ENCODE peak calls at places on chromosomes 7 and 10, in eight cellular contexts. D, G, N, R, I, P, B and A are unnamed samples.

GRCh38 chr10:13376297-13376696 is 28.2 kb upstream of the SEPHS1 start:
- DNase-seq in B (no peak), R (no peak), P (no peak), G (no peak), N (no peak), D (no peak), I (no peak), A (no peak)

GRCh38 chr7:92100523-92100922 is 33.8 kb downstream of the CYP51A1 start:
- DNase-seq in I (no peak), N (no peak), B (no peak), P (no peak), D (no peak), R (no peak), G (no peak), A (no peak)

GRCh38 chr7:103113164-103113563 is 35.7 kb downstream of the NAPEPLD start:
- DNase-seq in I (peak; percentile 93), D (no peak), R (peak; percentile 73), N (no peak), B (peak; percentile 98), P (no peak), G (no peak), A (no peak)

GRCh38 chr10:30216811-30217210 is 132.3 kb downstream of the MTPAP start:
- DNase-seq in G (no peak), N (no peak), I (no peak), R (no peak), B (no peak), P (no peak), D (no peak), A (no peak)

GRCh38 chr10:71975087-71975890 is 11.1 kb downstream of the CHST3 start:
- DNase-seq in D (peak; percentile 63), G (peak; percentile 69), N (no peak), P (no peak), R (no peak), B (no peak), I (no peak), A (no peak)

GRCh38 chr7:128167316-128167691 is 73.8 kb upstream of the LEP start:
- DNase-seq in I (peak; percentile 75), D (no peak), B (peak; percentile 63), G (no peak), N (peak; percentile 72), P (no peak), R (no peak), A (no peak)

GRCh38 chr10:9010093-9010492 is 955.6 kb downstream of the GATA3 start:
- DNase-seq in D (no peak), R (no peak), G (no peak), N (peak; percentile 30), B (no peak), P (no peak), I (no peak), A (no peak)

GRCh38 chr7:26151953-26152781 is at the start of gene NFE2L3:
- DNase-seq in D (peak; percentile 91), I (peak; percentile 63), G (peak; percentile 68), N (peak; percentile 87), B (peak; percentile 37), P (peak; percentile 77), R (no peak), A (peak; percentile 77)

GRCh38 chr7:141785711-141786552 is 4.1 kb upstream of the TAS2R5 start:
- DNase-seq in G (no peak), P (no peak), N (peak; percentile 76), R (no peak), D (no peak), B (peak; percentile 34), I (peak; percentile 55), A (peak; percentile 27)

GRCh38 chr7:48899932-48900331 is 24.4 kb upstream of the CDC14C start:
- DNase-seq in N (no peak), D (no peak), R (no peak), P (no peak), G (no peak), I (no peak), B (peak; percentile 85), A (no peak)

GRCh38 chr10:129398861-129399260 is 68.2 kb upstream of the MGMT start:
- DNase-seq in N (no peak), I (no peak), B (no peak), G (no peak), R (no peak), D (no peak), P (no peak), A (no peak)

GRCh38 chr7:28140964-28141363 is 39.6 kb downstream of the JAZF1 start:
- DNase-seq in R (no peak), D (no peak), P (no peak), I (no peak), G (no peak), B (no peak), N (no peak), A (no peak)

GRCh38 chr7:50754684-50755083 is 28.0 kb downstream of the GRB10 start:
- DNase-seq in R (no peak), P (no peak), B (no peak), N (no peak), I (no peak), D (no peak), G (no peak), A (no peak)
- H3K36me3 ChIP-seq in R (no peaks in the 10 kb centered on the region), P (no peaks in the 10 kb centered on the region), B (peaks cover 5% of the 10 kb centered on the region), N (no peaks in the 10 kb centered on the region), I (peaks cover 5% of the 10 kb centered on the region), D (no peaks in the 10 kb centered on the region), G (peaks cover 7% of the 10 kb centered on the region), A (no peaks in the 10 kb centered on the region)

GRCh38 chr10:110216240-110216639 is 8.8 kb downstream of the MXI1 start:
- DNase-seq in P (no peak), B (no peak), I (no peak), R (no peak), N (no peak), G (no peak), D (no peak), A (no peak)

GRCh38 chr10:110218627-110219026 is 11.2 kb downstream of the MXI1 start:
- DNase-seq in R (no peak), D (no peak), B (no peak), I (no peak), N (no peak), P (no peak), G (no peak), A (no peak)

GRCh38 chr10:110216942-110217341 is 9.5 kb downstream of the MXI1 start:
- DNase-seq in G (no peak), R (no peak), B (no peak), D (no peak), P (no peak), N (no peak), I (no peak), A (no peak)

GRCh38 chr10:110215751-110216150 is 8.3 kb downstream of the MXI1 start:
- DNase-seq in D (no peak), I (no peak), N (no peak), R (no peak), G (no peak), P (no peak), B (no peak), A (no peak)

DNA sequence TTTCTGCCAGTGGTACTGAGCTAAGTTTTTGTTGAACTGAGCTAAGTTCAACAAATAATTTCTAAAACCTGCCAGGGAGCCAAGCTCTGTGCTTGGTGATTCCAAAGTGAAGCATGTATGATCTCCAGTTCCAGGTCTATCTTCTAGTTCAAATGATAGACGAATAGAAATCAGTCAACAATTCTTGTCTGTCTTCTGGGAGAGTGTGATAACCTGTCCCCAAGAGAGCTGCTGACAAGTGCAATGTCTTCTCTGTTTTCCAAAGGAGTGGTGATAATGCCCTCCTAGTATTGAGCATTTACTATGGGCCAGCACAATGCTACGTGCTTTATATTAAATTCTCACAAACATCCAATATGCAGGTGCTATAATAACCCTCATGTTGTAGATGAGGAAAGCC is 10.2 kb downstream of the MXI1 start:
- DNase-seq in I (no peak), N (no peak), D (no peak), R (no peak), B (no peak), P (no peak), G (no peak), A (no peak)
- H3K4me1 ChIP-seq in I (peaks cover 24% of the 10 kb centered on the region), N (peaks cover 14% of the 10 kb centered on the region), D (peaks cover 21% of the 10 kb centered on the region), R (peaks cover 17% of the 10 kb centered on the region), B (peaks cover 11% of the 10 kb centered on the region), P (peaks cover 51% of the 10 kb centered on the region), G (peaks cover 100% of the 10 kb centered on the region), A (peaks cover 12% of the 10 kb centered on the region)

DNA sequence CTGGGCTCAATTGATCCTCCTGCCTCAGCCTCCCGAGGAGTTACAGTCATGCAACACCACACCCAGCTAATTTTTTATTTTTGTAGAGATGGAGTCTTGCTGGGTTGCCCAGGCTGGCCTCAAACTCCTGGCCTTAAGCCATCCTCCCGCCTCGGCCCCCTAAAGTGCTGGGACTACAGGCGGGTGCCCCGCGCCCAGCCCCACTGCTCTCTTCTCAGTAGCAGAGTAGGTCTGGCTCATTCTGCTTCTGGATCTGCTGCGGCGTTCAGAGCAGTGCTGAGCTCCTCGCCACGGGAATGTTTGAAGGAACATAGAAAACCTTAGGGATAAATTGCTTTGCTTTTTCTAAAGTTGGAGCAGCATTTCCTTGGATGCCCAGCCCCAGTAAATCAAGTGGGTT is 27.4 kb downstream of the WIPI2 start:
- DNase-seq in D (peak; percentile 55), B (no peak), R (no peak), G (no peak), P (peak; percentile 56), I (no peak), N (no peak), A (no peak)
- H3K36me3 ChIP-seq in D (peaks cover 88% of the 10 kb centered on the region), B (peaks cover 26% of the 10 kb centered on the region), R (peaks cover 25% of the 10 kb centered on the region), G (peaks cover 92% of the 10 kb centered on the region), P (peaks cover 96% of the 10 kb centered on the region), I (peaks cover 57% of the 10 kb centered on the region), N (peaks cover 10% of the 10 kb centered on the region), A (peaks cover 51% of the 10 kb centered on the region)

GRCh38 chr10:132449826-132450211 is 52.8 kb downstream of the PWWP2B start:
- DNase-seq in D (no peak), I (no peak), B (no peak), R (no peak), N (no peak), G (no peak), P (no peak), A (no peak)
- H3K4me1 ChIP-seq in D (peaks cover 41% of the 10 kb centered on the region), I (peaks cover 13% of the 10 kb centered on the region), B (peaks cover 17% of the 10 kb centered on the region), R (peaks cover 37% of the 10 kb centered on the region), N (peaks cover 17% of the 10 kb centered on the region), G (peaks cover 31% of the 10 kb centered on the region), P (peaks cover 75% of the 10 kb centered on the region), A (peaks cover 65% of the 10 kb centered on the region)

GRCh38 chr7:98969386-98969785 is 91.1 kb downstream of the TRRAP start:
- DNase-seq in N (no peak), R (no peak), G (no peak), I (no peak), P (no peak), B (no peak), D (peak; percentile 31), A (no peak)
- H3K36me3 ChIP-seq in N (peaks cover 49% of the 10 kb centered on the region), R (peaks cover 29% of the 10 kb centered on the region), G (peaks cover 100% of the 10 kb centered on the region), I (peaks cover 79% of the 10 kb centered on the region), P (peaks cover 99% of the 10 kb centered on the region), B (peaks cover 64% of the 10 kb centered on the region), D (peaks cover 100% of the 10 kb centered on the region), A (peaks cover 85% of the 10 kb centered on the region)